ENCODE peak calls at places on chromosomes 5 and 9, in four cellular contexts. One of them, this sample, is unnamed.

GRCh38 chr5:119063579-119064379 is 7.1 kb upstream of the DMXL1 start:
- DNase-seq in GM12878: no peak
- DNase-seq in HepG2: peak; percentile 63
- DNase-seq in K562: peak; percentile 15
- DNase-seq in this sample: peak; percentile 11

GRCh38 chr5:116387738-116388137 is 186.9 kb downstream of the SEMA6A start:
- DNase-seq in GM12878: no peak
- DNase-seq in HepG2: no peak
- DNase-seq in K562: no peak
- DNase-seq in this sample: no peak

GRCh38 chr5:32462618-32463017 is 18.1 kb upstream of the ZFR start:
- DNase-seq in GM12878: no peak
- DNase-seq in HepG2: no peak
- DNase-seq in K562: no peak
- DNase-seq in this sample: no peak

GRCh38 chr5:133081716-133082115 is 29.9 kb downstream of the HSPA4 start:
- DNase-seq in GM12878: no peak
- DNase-seq in HepG2: no peak
- DNase-seq in K562: no peak
- DNase-seq in this sample: no peak

GRCh38 chr9:69637801-69638200 is 34.4 kb downstream of the APBA1 start:
- DNase-seq in GM12878: no peak
- DNase-seq in HepG2: no peak
- DNase-seq in K562: no peak
- DNase-seq in this sample: no peak

GRCh38 chr5:77960863-77961396 is 184.8 kb upstream of the TBCA start:
- DNase-seq in GM12878: no peak
- DNase-seq in HepG2: no peak
- DNase-seq in K562: no peak
- DNase-seq in this sample: no peak

GRCh38 chr5:171907731-171908343 is 98.6 kb downstream of the FBXW11 start:
- DNase-seq in GM12878: no peak
- DNase-seq in HepG2: peak; percentile 56
- DNase-seq in K562: peak; percentile 63
- DNase-seq in this sample: no peak

GRCh38 chr5:142441638-142442037 is 116.8 kb upstream of the SPRY4 start:
- DNase-seq in GM12878: no peak
- DNase-seq in HepG2: no peak
- DNase-seq in K562: no peak
- DNase-seq in this sample: no peak

GRCh38 chr9:79164396-79164795 is 407.4 kb upstream of the TLE4 start:
- DNase-seq in GM12878: no peak
- DNase-seq in HepG2: no peak
- DNase-seq in K562: no peak
- DNase-seq in this sample: no peak

GRCh38 chr5:3351581-3352442 is 243.8 kb upstream of the IRX1 start:
- DNase-seq in GM12878: no peak
- DNase-seq in HepG2: no peak
- DNase-seq in K562: no peak
- DNase-seq in this sample: no peak

GRCh38 chr9:98501776-98502175 is 207.0 kb downstream of the GABBR2 start:
- DNase-seq in GM12878: no peak
- DNase-seq in HepG2: no peak
- DNase-seq in K562: no peak
- DNase-seq in this sample: no peak

GRCh38 chr9:135766707-135767106 is 64.7 kb downstream of the KCNT1 start:
- DNase-seq in GM12878: no peak
- DNase-seq in HepG2: no peak
- DNase-seq in K562: no peak
- DNase-seq in this sample: no peak

GRCh38 chr9:135762921-135763320 is 60.9 kb downstream of the KCNT1 start:
- DNase-seq in GM12878: no peak
- DNase-seq in HepG2: no peak
- DNase-seq in K562: no peak
- DNase-seq in this sample: no peak

GRCh38 chr9:135763716-135764446 is 61.9 kb downstream of the KCNT1 start:
- DNase-seq in GM12878: no peak
- DNase-seq in HepG2: no peak
- DNase-seq in K562: no peak
- DNase-seq in this sample: no peak

GRCh38 chr9:135765416-135765815 is 63.4 kb downstream of the KCNT1 start:
- DNase-seq in GM12878: no peak
- DNase-seq in HepG2: no peak
- DNase-seq in K562: no peak
- DNase-seq in this sample: no peak

GRCh38 chr9:135764731-135765130 is 62.7 kb downstream of the KCNT1 start:
- DNase-seq in GM12878: no peak
- DNase-seq in HepG2: no peak
- DNase-seq in K562: no peak
- DNase-seq in this sample: no peak
- TF ChIP-seq HDAC6 in GM12878: no peak
- TF ChIP-seq HDAC6 in HepG2: no peak
- TF ChIP-seq HDAC6 in K562: no peak
- TF ChIP-seq HDAC6 in this sample: no peak

DNA sequence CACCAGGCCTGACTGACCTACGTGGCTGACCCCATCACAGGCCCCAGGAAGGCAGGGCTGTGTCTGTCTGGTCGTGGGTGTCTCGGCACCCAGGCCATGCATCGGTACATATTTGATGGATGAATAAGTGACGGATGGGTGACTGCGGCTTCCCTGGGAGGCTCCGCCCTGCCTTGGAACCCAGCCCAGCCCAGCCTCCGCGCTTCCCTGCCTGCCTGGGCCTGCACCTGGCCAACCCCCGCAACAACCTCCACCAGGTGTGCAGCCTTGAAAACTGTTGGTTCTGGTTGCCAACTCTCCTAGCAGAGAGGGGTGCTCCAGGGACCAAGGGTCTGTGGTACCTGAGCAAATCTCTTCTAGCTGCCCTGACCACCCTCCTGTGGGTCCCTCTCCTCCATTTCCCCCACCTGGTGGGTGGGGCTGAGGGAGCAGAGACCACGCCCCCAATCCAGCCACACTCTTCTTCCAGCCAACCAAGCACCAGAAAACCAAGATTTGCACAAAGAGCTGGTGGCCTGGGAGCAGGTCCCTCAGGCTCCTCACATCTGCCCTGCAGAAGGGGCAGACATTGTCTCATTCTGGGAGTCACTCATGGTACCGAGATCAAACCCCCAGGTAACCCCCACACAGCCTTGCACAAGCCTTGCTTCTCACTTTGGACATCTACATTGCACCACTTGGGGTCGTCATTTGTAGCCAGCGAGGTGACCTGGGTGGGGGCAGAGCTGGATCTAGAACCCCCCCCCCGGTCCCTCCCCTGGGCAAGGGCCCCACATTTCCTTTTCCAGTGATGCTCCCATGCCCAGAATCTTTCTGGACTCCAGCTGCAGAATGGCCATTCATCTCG is 100.6 kb upstream of the IER5L start:
- DNase-seq in GM12878: no peak
- DNase-seq in HepG2: no peak
- DNase-seq in K562: peak; percentile 52
- DNase-seq in this sample: peak; percentile 73
- TF ChIP-seq HDAC6 in GM12878: no peak
- TF ChIP-seq HDAC6 in HepG2: no peak
- TF ChIP-seq HDAC6 in K562: no peak
- TF ChIP-seq HDAC6 in this sample: no peak

GRCh38 chr5:178372091-178372695 is 139.6 kb upstream of the PHYKPL start:
- DNase-seq in GM12878: no peak
- DNase-seq in HepG2: no peak
- DNase-seq in K562: no peak
- DNase-seq in this sample: no peak
- TF ChIP-seq HDAC6 in GM12878: no peak
- TF ChIP-seq HDAC6 in HepG2: no peak
- TF ChIP-seq HDAC6 in K562: no peak
- TF ChIP-seq HDAC6 in this sample: no peak

GRCh38 chr9:136011703-136012496 is 50.7 kb upstream of the UBAC1 start:
- DNase-seq in GM12878: no peak
- DNase-seq in HepG2: peak; percentile 97
- DNase-seq in K562: no peak
- DNase-seq in this sample: no peak
- TF ChIP-seq HDAC6 in GM12878: no peak
- TF ChIP-seq HDAC6 in HepG2: no peak
- TF ChIP-seq HDAC6 in K562: no peak
- TF ChIP-seq HDAC6 in this sample: no peak

DNA sequence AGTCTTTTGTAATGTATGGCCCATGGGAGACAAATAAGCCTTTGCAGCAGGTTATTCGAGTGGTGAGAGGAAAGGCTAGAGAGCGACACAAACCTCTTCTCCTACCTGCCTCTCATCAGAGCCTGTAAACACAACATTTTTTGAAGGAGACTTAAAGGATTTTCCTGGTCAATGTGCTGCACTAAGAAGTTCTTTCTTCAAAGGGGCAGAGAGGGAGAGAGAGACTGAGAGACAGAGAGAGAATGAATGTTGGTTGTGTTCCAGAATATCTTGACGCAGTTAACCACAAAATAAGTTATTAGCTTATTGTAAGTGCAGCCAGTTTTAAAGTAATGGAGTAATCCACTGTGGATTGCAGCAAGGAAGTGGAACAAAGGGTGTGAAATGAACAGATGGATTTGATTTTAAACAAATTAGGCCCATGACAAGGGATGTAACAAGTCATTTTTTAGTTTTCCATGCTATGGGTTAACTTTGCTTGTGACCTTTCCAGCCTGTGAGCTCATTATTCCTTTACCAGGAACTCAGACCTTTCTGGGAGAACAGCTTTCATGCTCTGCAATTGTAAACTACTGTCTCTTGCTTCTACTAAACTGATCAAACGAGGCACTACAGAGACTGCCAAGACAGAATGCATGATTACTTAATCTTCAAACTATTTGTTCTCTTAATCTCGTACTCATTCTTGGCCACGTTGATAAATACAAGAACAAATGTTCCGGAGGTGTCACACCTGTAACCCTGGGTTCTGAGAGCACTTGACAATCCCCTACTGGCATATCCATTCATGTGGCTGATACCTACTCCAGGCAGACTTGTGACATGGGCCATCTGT is 131.2 kb downstream of the TLE1 start:
- DNase-seq in GM12878: no peak
- DNase-seq in HepG2: no peak
- DNase-seq in K562: no peak
- DNase-seq in this sample: no peak
- TF ChIP-seq HDAC6 in GM12878: no peak
- TF ChIP-seq HDAC6 in HepG2: no peak
- TF ChIP-seq HDAC6 in K562: no peak
- TF ChIP-seq HDAC6 in this sample: no peak

GRCh38 chr5:75869891-75870290 is 152.7 kb upstream of the POC5 start:
- DNase-seq in GM12878: no peak
- DNase-seq in HepG2: no peak
- DNase-seq in K562: no peak
- DNase-seq in this sample: no peak
- TF ChIP-seq HDAC6 in GM12878: no peak
- TF ChIP-seq HDAC6 in HepG2: no peak
- TF ChIP-seq HDAC6 in K562: no peak
- TF ChIP-seq HDAC6 in this sample: no peak

GRCh38 chr5:88548136-88548535 is 279.5 kb upstream of the TMEM161B start:
- DNase-seq in GM12878: no peak
- DNase-seq in HepG2: no peak
- DNase-seq in K562: no peak
- DNase-seq in this sample: no peak

GRCh38 chr5:88542786-88543185 is 274.1 kb upstream of the TMEM161B start:
- DNase-seq in GM12878: no peak
- DNase-seq in HepG2: no peak
- DNase-seq in K562: no peak
- DNase-seq in this sample: no peak

GRCh38 chr5:88544616-88545150 is 276.0 kb upstream of the TMEM161B start:
- DNase-seq in GM12878: no peak
- DNase-seq in HepG2: no peak
- DNase-seq in K562: no peak
- DNase-seq in this sample: no peak

GRCh38 chr5:88544131-88544530 is 275.5 kb upstream of the TMEM161B start:
- DNase-seq in GM12878: no peak
- DNase-seq in HepG2: no peak
- DNase-seq in K562: no peak
- DNase-seq in this sample: no peak

GRCh38 chr5:88545348-88545747 is 276.7 kb upstream of the TMEM161B start:
- DNase-seq in GM12878: no peak
- DNase-seq in HepG2: no peak
- DNase-seq in K562: no peak
- DNase-seq in this sample: no peak
- TF ChIP-seq HDAC6 in GM12878: no peak
- TF ChIP-seq HDAC6 in HepG2: no peak
- TF ChIP-seq HDAC6 in K562: no peak
- TF ChIP-seq HDAC6 in this sample: no peak